ENCODE peak calls at places on chromosome 22, in nine cellular contexts. One of them, this sample, is unnamed. For H3K9me3, the result is how much of the 10 kb centered on the place peaks cover.

GRCh38 chr22:30290679-30291333 is 1.5 kb upstream of the CASTOR1 start:
- DNase-seq in cardiac muscle cell: peak
- DNase-seq in RWPE2: no peak
- DNase-seq in OCI-LY7: peak
- DNase-seq in esophagus squamous epithelium: no peak
- DNase-seq in HCT116: no peak
- DNase-seq in keratinocyte: peak
- DNase-seq in fibroblast of lung: peak
- DNase-seq in sigmoid colon: peak
- DNase-seq in this sample: peak

GRCh38 chr22:39256979-39257378 is 12.2 kb upstream of the PDGFB start:
- DNase-seq in cardiac muscle cell: no peak
- DNase-seq in RWPE2: no peak
- DNase-seq in OCI-LY7: no peak
- DNase-seq in esophagus squamous epithelium: no peak
- DNase-seq in HCT116: no peak
- DNase-seq in keratinocyte: no peak
- DNase-seq in fibroblast of lung: no peak
- DNase-seq in sigmoid colon: no peak
- DNase-seq in this sample: no peak

GRCh38 chr22:31135706-31136105 is 4.6 kb downstream of the PLA2G3 start:
- DNase-seq in cardiac muscle cell: no peak
- DNase-seq in RWPE2: no peak
- DNase-seq in OCI-LY7: no peak
- DNase-seq in esophagus squamous epithelium: no peak
- DNase-seq in HCT116: no peak
- DNase-seq in keratinocyte: no peak
- DNase-seq in fibroblast of lung: no peak
- DNase-seq in sigmoid colon: no peak
- DNase-seq in this sample: no peak

GRCh38 chr22:38873469-38874411 is 1.7 kb upstream of the CBX6 start:
- DNase-seq in cardiac muscle cell: no peak
- DNase-seq in RWPE2: no peak
- DNase-seq in OCI-LY7: no peak
- DNase-seq in esophagus squamous epithelium: no peak
- DNase-seq in HCT116: no peak
- DNase-seq in keratinocyte: peak
- DNase-seq in fibroblast of lung: no peak
- DNase-seq in sigmoid colon: peak
- DNase-seq in this sample: no peak

GRCh38 chr22:38864361-38865191 is 7.4 kb downstream of the CBX6 start:
- DNase-seq in cardiac muscle cell: peak
- DNase-seq in RWPE2: no peak
- DNase-seq in OCI-LY7: no peak
- DNase-seq in esophagus squamous epithelium: no peak
- DNase-seq in HCT116: no peak
- DNase-seq in keratinocyte: no peak
- DNase-seq in fibroblast of lung: no peak
- DNase-seq in sigmoid colon: peak
- DNase-seq in this sample: peak

GRCh38 chr22:31488988-31489617 is 539 bp downstream of the EIF4ENIF1 start:
- DNase-seq in cardiac muscle cell: peak
- DNase-seq in RWPE2: no peak
- DNase-seq in OCI-LY7: peak
- DNase-seq in esophagus squamous epithelium: no peak
- DNase-seq in HCT116: no peak
- DNase-seq in keratinocyte: no peak
- DNase-seq in fibroblast of lung: no peak
- DNase-seq in sigmoid colon: no peak
- DNase-seq in this sample: peak

GRCh38 chr22:27857441-27857840 is 55.9 kb upstream of the MN1 start:
- DNase-seq in cardiac muscle cell: no peak
- DNase-seq in RWPE2: no peak
- DNase-seq in OCI-LY7: no peak
- DNase-seq in esophagus squamous epithelium: no peak
- DNase-seq in HCT116: no peak
- DNase-seq in keratinocyte: no peak
- DNase-seq in fibroblast of lung: peak
- DNase-seq in sigmoid colon: no peak
- DNase-seq in this sample: no peak

GRCh38 chr22:40176921-40177737 is 596 bp upstream of the TNRC6B start:
- DNase-seq in cardiac muscle cell: peak
- DNase-seq in RWPE2: no peak
- DNase-seq in OCI-LY7: peak
- DNase-seq in esophagus squamous epithelium: no peak
- DNase-seq in HCT116: no peak
- DNase-seq in keratinocyte: peak
- DNase-seq in fibroblast of lung: peak
- DNase-seq in sigmoid colon: no peak
- DNase-seq in this sample: no peak

GRCh38 chr22:31179345-31179744 is 19.4 kb downstream of the RNF185 start:
- DNase-seq in cardiac muscle cell: no peak
- DNase-seq in RWPE2: peak
- DNase-seq in OCI-LY7: no peak
- DNase-seq in esophagus squamous epithelium: no peak
- DNase-seq in HCT116: no peak
- DNase-seq in keratinocyte: no peak
- DNase-seq in fibroblast of lung: no peak
- DNase-seq in sigmoid colon: no peak
- DNase-seq in this sample: no peak

GRCh38 chr22:27246558-27246957 is 555.0 kb downstream of the MN1 start:
- DNase-seq in cardiac muscle cell: no peak
- DNase-seq in RWPE2: no peak
- DNase-seq in OCI-LY7: no peak
- DNase-seq in esophagus squamous epithelium: no peak
- DNase-seq in HCT116: no peak
- DNase-seq in keratinocyte: no peak
- DNase-seq in fibroblast of lung: no peak
- DNase-seq in sigmoid colon: no peak
- DNase-seq in this sample: no peak

GRCh38 chr22:22571429-22571828 is 12.4 kb upstream of the PRAME start:
- DNase-seq in cardiac muscle cell: no peak
- DNase-seq in RWPE2: no peak
- DNase-seq in OCI-LY7: no peak
- DNase-seq in esophagus squamous epithelium: no peak
- DNase-seq in HCT116: no peak
- DNase-seq in keratinocyte: no peak
- DNase-seq in fibroblast of lung: no peak
- DNase-seq in sigmoid colon: no peak
- DNase-seq in this sample: no peak

GRCh38 chr22:49887074-49887471 is 31.2 kb downstream of the ALG12 start:
- DNase-seq in cardiac muscle cell: no peak
- DNase-seq in RWPE2: no peak
- DNase-seq in OCI-LY7: no peak
- DNase-seq in esophagus squamous epithelium: no peak
- DNase-seq in HCT116: no peak
- DNase-seq in keratinocyte: no peak
- DNase-seq in fibroblast of lung: no peak
- DNase-seq in sigmoid colon: no peak
- DNase-seq in this sample: peak
- H3K9me3 ChIP-seq in cardiac muscle cell: under half
- H3K9me3 ChIP-seq in RWPE2: under half
- H3K9me3 ChIP-seq in OCI-LY7: under half
- H3K9me3 ChIP-seq in esophagus squamous epithelium: under half
- H3K9me3 ChIP-seq in HCT116: under half
- H3K9me3 ChIP-seq in keratinocyte: under half
- H3K9me3 ChIP-seq in fibroblast of lung: under half
- H3K9me3 ChIP-seq in sigmoid colon: under half
- H3K9me3 ChIP-seq in this sample: under half

GRCh38 chr22:25726241-25726640 is 15.7 kb upstream of the MYO18B start:
- DNase-seq in cardiac muscle cell: peak
- DNase-seq in RWPE2: no peak
- DNase-seq in OCI-LY7: no peak
- DNase-seq in esophagus squamous epithelium: no peak
- DNase-seq in HCT116: no peak
- DNase-seq in keratinocyte: no peak
- DNase-seq in fibroblast of lung: peak
- DNase-seq in sigmoid colon: no peak
- DNase-seq in this sample: no peak

GRCh38 chr22:25728064-25728463 is 13.9 kb upstream of the MYO18B start:
- DNase-seq in cardiac muscle cell: no peak
- DNase-seq in RWPE2: no peak
- DNase-seq in OCI-LY7: no peak
- DNase-seq in esophagus squamous epithelium: no peak
- DNase-seq in HCT116: no peak
- DNase-seq in keratinocyte: no peak
- DNase-seq in fibroblast of lung: no peak
- DNase-seq in sigmoid colon: no peak
- DNase-seq in this sample: no peak

GRCh38 chr22:25729595-25729994 is 12.4 kb upstream of the MYO18B start:
- DNase-seq in cardiac muscle cell: no peak
- DNase-seq in RWPE2: no peak
- DNase-seq in OCI-LY7: no peak
- DNase-seq in esophagus squamous epithelium: no peak
- DNase-seq in HCT116: no peak
- DNase-seq in keratinocyte: no peak
- DNase-seq in fibroblast of lung: no peak
- DNase-seq in sigmoid colon: no peak
- DNase-seq in this sample: no peak

GRCh38 chr22:25729016-25729415 is 13.0 kb upstream of the MYO18B start:
- DNase-seq in cardiac muscle cell: no peak
- DNase-seq in RWPE2: no peak
- DNase-seq in OCI-LY7: no peak
- DNase-seq in esophagus squamous epithelium: no peak
- DNase-seq in HCT116: no peak
- DNase-seq in keratinocyte: no peak
- DNase-seq in fibroblast of lung: no peak
- DNase-seq in sigmoid colon: no peak
- DNase-seq in this sample: no peak
- H3K4me3 ChIP-seq in cardiac muscle cell: no peak
- H3K4me3 ChIP-seq in RWPE2: no peak
- H3K4me3 ChIP-seq in OCI-LY7: no peak
- H3K4me3 ChIP-seq in esophagus squamous epithelium: no peak
- H3K4me3 ChIP-seq in HCT116: no peak
- H3K4me3 ChIP-seq in keratinocyte: no peak
- H3K4me3 ChIP-seq in fibroblast of lung: no peak
- H3K4me3 ChIP-seq in sigmoid colon: no peak
- H3K4me3 ChIP-seq in this sample: no peak

GRCh38 chr22:24389680-24390079 is 37.7 kb upstream of the ADORA2A start:
- DNase-seq in cardiac muscle cell: no peak
- DNase-seq in RWPE2: no peak
- DNase-seq in OCI-LY7: no peak
- DNase-seq in esophagus squamous epithelium: no peak
- DNase-seq in HCT116: no peak
- DNase-seq in keratinocyte: no peak
- DNase-seq in fibroblast of lung: no peak
- DNase-seq in sigmoid colon: no peak
- DNase-seq in this sample: no peak

GRCh38 chr22:24391836-24392217 is 35.6 kb upstream of the ADORA2A start:
- DNase-seq in cardiac muscle cell: peak
- DNase-seq in RWPE2: no peak
- DNase-seq in OCI-LY7: no peak
- DNase-seq in esophagus squamous epithelium: no peak
- DNase-seq in HCT116: no peak
- DNase-seq in keratinocyte: no peak
- DNase-seq in fibroblast of lung: no peak
- DNase-seq in sigmoid colon: no peak
- DNase-seq in this sample: no peak

GRCh38 chr22:24392218-24392931 is 35.0 kb upstream of the ADORA2A start:
- DNase-seq in cardiac muscle cell: no peak
- DNase-seq in RWPE2: no peak
- DNase-seq in OCI-LY7: no peak
- DNase-seq in esophagus squamous epithelium: no peak
- DNase-seq in HCT116: no peak
- DNase-seq in keratinocyte: no peak
- DNase-seq in fibroblast of lung: no peak
- DNase-seq in sigmoid colon: no peak
- DNase-seq in this sample: no peak

GRCh38 chr22:24390576-24390975 is 36.8 kb upstream of the ADORA2A start:
- DNase-seq in cardiac muscle cell: peak
- DNase-seq in RWPE2: no peak
- DNase-seq in OCI-LY7: no peak
- DNase-seq in esophagus squamous epithelium: no peak
- DNase-seq in HCT116: no peak
- DNase-seq in keratinocyte: no peak
- DNase-seq in fibroblast of lung: no peak
- DNase-seq in sigmoid colon: peak
- DNase-seq in this sample: no peak

GRCh38 chr22:24390156-24390555 is 37.2 kb upstream of the ADORA2A start:
- DNase-seq in cardiac muscle cell: no peak
- DNase-seq in RWPE2: no peak
- DNase-seq in OCI-LY7: no peak
- DNase-seq in esophagus squamous epithelium: no peak
- DNase-seq in HCT116: no peak
- DNase-seq in keratinocyte: no peak
- DNase-seq in fibroblast of lung: no peak
- DNase-seq in sigmoid colon: no peak
- DNase-seq in this sample: no peak
- H3K27ac ChIP-seq in cardiac muscle cell: no peak
- H3K27ac ChIP-seq in RWPE2: no peak
- H3K27ac ChIP-seq in OCI-LY7: no peak
- H3K27ac ChIP-seq in esophagus squamous epithelium: peak
- H3K27ac ChIP-seq in HCT116: no peak
- H3K27ac ChIP-seq in keratinocyte: no peak
- H3K27ac ChIP-seq in fibroblast of lung: no peak
- H3K27ac ChIP-seq in sigmoid colon: peak
- H3K27ac ChIP-seq in this sample: peak

GRCh38 chr22:47320560-47320959 is 558.1 kb downstream of the TBC1D22A start:
- DNase-seq in cardiac muscle cell: no peak
- DNase-seq in RWPE2: no peak
- DNase-seq in OCI-LY7: no peak
- DNase-seq in esophagus squamous epithelium: no peak
- DNase-seq in HCT116: no peak
- DNase-seq in keratinocyte: no peak
- DNase-seq in fibroblast of lung: no peak
- DNase-seq in sigmoid colon: no peak
- DNase-seq in this sample: no peak

GRCh38 chr22:47325249-47325648 is 562.8 kb downstream of the TBC1D22A start:
- DNase-seq in cardiac muscle cell: no peak
- DNase-seq in RWPE2: no peak
- DNase-seq in OCI-LY7: no peak
- DNase-seq in esophagus squamous epithelium: no peak
- DNase-seq in HCT116: no peak
- DNase-seq in keratinocyte: no peak
- DNase-seq in fibroblast of lung: no peak
- DNase-seq in sigmoid colon: no peak
- DNase-seq in this sample: no peak

GRCh38 chr22:47324435-47324990 is 562.1 kb downstream of the TBC1D22A start:
- DNase-seq in cardiac muscle cell: no peak
- DNase-seq in RWPE2: no peak
- DNase-seq in OCI-LY7: no peak
- DNase-seq in esophagus squamous epithelium: no peak
- DNase-seq in HCT116: no peak
- DNase-seq in keratinocyte: no peak
- DNase-seq in fibroblast of lung: no peak
- DNase-seq in sigmoid colon: no peak
- DNase-seq in this sample: no peak

GRCh38 chr22:47322854-47323253 is 560.4 kb downstream of the TBC1D22A start:
- DNase-seq in cardiac muscle cell: no peak
- DNase-seq in RWPE2: no peak
- DNase-seq in OCI-LY7: no peak
- DNase-seq in esophagus squamous epithelium: no peak
- DNase-seq in HCT116: no peak
- DNase-seq in keratinocyte: no peak
- DNase-seq in fibroblast of lung: no peak
- DNase-seq in sigmoid colon: no peak
- DNase-seq in this sample: no peak

DNA sequence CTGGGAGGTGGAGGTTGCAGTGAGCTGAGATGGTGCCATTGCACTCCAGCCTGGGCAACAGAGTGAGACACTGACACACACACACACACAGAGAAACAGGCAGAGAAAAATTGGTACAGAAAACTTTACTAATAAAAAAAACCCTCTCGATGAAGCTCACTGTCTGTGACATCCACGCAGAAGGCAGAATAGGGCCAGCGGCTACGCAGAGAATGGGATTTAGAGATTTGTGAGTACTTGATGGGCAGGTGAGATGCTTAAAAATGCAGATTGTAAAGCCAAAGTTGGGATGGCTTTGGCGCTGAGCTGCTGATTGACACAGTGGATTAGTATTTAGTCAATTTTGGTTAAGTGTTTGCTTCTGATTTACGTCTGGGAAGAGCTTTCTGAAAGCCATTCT is 561.1 kb downstream of the TBC1D22A start:
- DNase-seq in cardiac muscle cell: no peak
- DNase-seq in RWPE2: no peak
- DNase-seq in OCI-LY7: no peak
- DNase-seq in esophagus squamous epithelium: no peak
- DNase-seq in HCT116: no peak
- DNase-seq in keratinocyte: no peak
- DNase-seq in fibroblast of lung: no peak
- DNase-seq in sigmoid colon: no peak
- DNase-seq in this sample: no peak
- H3K9me3 ChIP-seq in cardiac muscle cell: under half
- H3K9me3 ChIP-seq in RWPE2: under half
- H3K9me3 ChIP-seq in OCI-LY7: under half
- H3K9me3 ChIP-seq in esophagus squamous epithelium: under half
- H3K9me3 ChIP-seq in HCT116: under half
- H3K9me3 ChIP-seq in keratinocyte: under half
- H3K9me3 ChIP-seq in fibroblast of lung: under half
- H3K9me3 ChIP-seq in sigmoid colon: under half
- H3K9me3 ChIP-seq in this sample: under half